ENCODE peak calls at places on chromosomes 7 and 10, in four cellular contexts. B, E, F and R are unnamed samples.

GRCh38 chr10:72846225-72846624 is 47.3 kb upstream of the OIT3 start:
- DNase-seq in B (no peak), E (no peak), F (no peak), R (no peak)

GRCh38 chr10:73827346-73828089 is 16.1 kb upstream of the NDST2 start:
- DNase-seq in B (no peak), E (no peak), F (no peak), R (no peak)

GRCh38 chr7:111833461-111833860 is 271.2 kb upstream of the IMMP2L start:
- DNase-seq in B (no peak), E (no peak), F (no peak), R (no peak)

GRCh38 chr7:34739651-34740300 is 81.8 kb downstream of the NPSR1 start:
- DNase-seq in B (no peak), E (no peak), F (peak), R (no peak)

GRCh38 chr7:1160665-1161010 is 642 bp upstream of the ZFAND2A start:
- DNase-seq in B (no peak), E (no peak), F (no peak), R (peak)

GRCh38 chr10:48378675-48379074 is 72.2 kb downstream of the MAPK8 start:
- DNase-seq in B (no peak), E (no peak), F (no peak), R (peak)

GRCh38 chr10:63268139-63268797 is 135.1 kb downstream of the NRBF2 start:
- DNase-seq in B (no peak), E (no peak), F (peak), R (peak)

GRCh38 chr10:96511044-96511945 is 2.4 kb downstream of the TLL2 start:
- DNase-seq in B (no peak), E (peak), F (peak), R (peak)

GRCh38 chr10:12214093-12214492 is 18.1 kb downstream of the CDC123 start:
- DNase-seq in B (no peak), E (no peak), F (no peak), R (no peak)